ENCODE peak calls at places on chromosomes 5 and 9, in six cellular contexts. E, W, S, A, O and F are unnamed samples.

GRCh38 chr5:84286662-84287061 is 98.0 kb downstream of the EDIL3 start:
- DNase-seq in E (no peak), W (no peak), S (no peak), A (no peak), O (peak; percentile 62), F (peak; percentile 31)

GRCh38 chr9:121862371-121862970 is 211.0 kb downstream of the DAB2IP start:
- DNase-seq in E (no peak), W (no peak), S (no peak), A (no peak), O (no peak), F (no peak)

GRCh38 chr5:123389794-123390193 is 33.4 kb downstream of the CEP120 start:
- DNase-seq in E (no peak), W (no peak), S (no peak), A (no peak), O (no peak), F (no peak)

GRCh38 chr5:1727571-1727970 is 72.1 kb downstream of the MRPL36 start:
- DNase-seq in E (peak; percentile 1), W (no peak), S (peak; percentile 58), A (no peak), O (no peak), F (peak; percentile 22)

GRCh38 chr5:3237276-3237868 is 358.3 kb upstream of the IRX1 start:
- DNase-seq in E (no peak), W (no peak), S (no peak), A (no peak), O (no peak), F (no peak)

GRCh38 chr9:72128526-72128925 is 20.7 kb upstream of the GDA start:
- DNase-seq in E (no peak), W (no peak), S (no peak), A (no peak), O (no peak), F (no peak)

GRCh38 chr5:131987251-131987650 is 24.2 kb downstream of the ACSL6 start:
- DNase-seq in E (no peak), W (no peak), S (no peak), A (no peak), O (no peak), F (no peak)

GRCh38 chr5:74916831-74917710 is 50.9 kb upstream of the FAM169A start:
- DNase-seq in E (no peak), W (no peak), S (no peak), A (no peak), O (peak; percentile 44), F (no peak)

GRCh38 chr9:95757026-95757425 is 118.5 kb upstream of the ERCC6L2 start:
- DNase-seq in E (no peak), W (no peak), S (no peak), A (no peak), O (no peak), F (no peak)

GRCh38 chr9:96719538-96720315 is 58.2 kb downstream of the ZNF510 start:
- DNase-seq in E (no peak), W (no peak), S (peak; percentile 40), A (no peak), O (peak; percentile 7), F (no peak)

GRCh38 chr5:98770911-98771322 is 2.5 kb upstream of the RGMB start:
- DNase-seq in E (no peak), W (no peak), S (no peak), A (no peak), O (no peak), F (no peak)

GRCh38 chr5:57532513-57533497 is 50.2 kb upstream of the ACTBL2 start:
- DNase-seq in E (no peak), W (no peak), S (no peak), A (no peak), O (peak; percentile 3), F (no peak)